ENCODE peak calls at places on chromosomes 2 and 18, in eight cellular contexts. F is AML-193; A is GM12865; H is stimulated activated CD4-positive, alpha-beta T cell treated with anti-CD3 and anti-CD28 coated beads, Interleukin-12 subunit alpha, Interleukin-12 subunit beta, amount 100 ng/mL, for 24 hours; L is RPMI8226; J is PC-9; V is HepG2; O is OCI-M1. G is an unnamed sample.

GRCh38 chr2:138964413-138964812 is 184.2 kb upstream of the NXPH2 start:
- DNase-seq in V (no peak), O (peak), A (no peak), H (no peak), F (no peak), L (no peak), J (no peak), G (no peak)

GRCh38 chr18:37309059-37309458 is 256.5 kb downstream of the CELF4 start:
- DNase-seq in L (peak), V (peak), O (peak), A (no peak), J (no peak), H (no peak), F (no peak), G (peak)

GRCh38 chr2:203683932-203684556 is 22.4 kb upstream of the CD28 start:
- DNase-seq in O (no peak), F (no peak), H (no peak), V (peak), A (peak), J (peak), L (no peak), G (peak)

GRCh38 chr2:233791883-233792329 is 13.8 kb downstream of the MROH2A start:
- DNase-seq in H (no peak), J (no peak), A (no peak), V (no peak), L (no peak), O (no peak), F (no peak), G (no peak)

GRCh38 chr18:3593381-3593903 is 143.5 kb downstream of the TGIF1 start:
- DNase-seq in H (no peak), O (peak), L (no peak), F (no peak), A (no peak), V (no peak), J (no peak), G (peak)

GRCh38 chr18:47893939-47894699 is 36.3 kb downstream of the SMAD2 start:
- DNase-seq in L (no peak), J (no peak), V (no peak), O (no peak), A (no peak), H (no peak), F (no peak), G (peak)

GRCh38 chr2:159516241-159516758 is 100.0 kb downstream of the BAZ2B start:
- DNase-seq in J (peak), F (peak), H (no peak), A (peak), L (peak), V (peak), O (peak), G (peak)

GRCh38 chr2:45275235-45275805 is 266.1 kb upstream of the SIX2 start:
- DNase-seq in F (no peak), V (peak), J (peak), H (no peak), L (no peak), O (no peak), A (no peak), G (peak)

GRCh38 chr2:173075781-173076556 is at the start of gene MAP3K20:
- DNase-seq in A (peak), V (peak), F (no peak), H (no peak), L (peak), J (peak), O (peak), G (peak)

GRCh38 chr2:128510701-128511100 is 192.0 kb upstream of the HS6ST1 start:
- DNase-seq in L (no peak), O (no peak), H (no peak), J (no peak), A (no peak), F (no peak), V (no peak), G (peak)

GRCh38 chr2:9668686-9669338 is 38.0 kb upstream of the YWHAQ start:
- DNase-seq in A (no peak), V (no peak), L (peak), F (no peak), H (no peak), O (no peak), J (no peak), G (no peak)

GRCh38 chr2:239236043-239236807 is 164.6 kb downstream of the HDAC4 start:
- DNase-seq in J (no peak), V (no peak), L (no peak), F (no peak), O (no peak), H (no peak), A (no peak), G (no peak)